ENCODE peak calls at places on chromosomes 3 and 15, in nine cellular contexts. One of them, this sample, is unnamed. For H3K27me3, the result is how much of the 10 kb centered on the place peaks cover.

GRCh38 chr15:70210538-70210937 is 112.8 kb upstream of the TLE3 start:
- DNase-seq in upper lobe of right lung: peak
- DNase-seq in SK-N-SH: no peak
- DNase-seq in transverse colon: no peak
- DNase-seq in dorsolateral prefrontal cortex: peak
- DNase-seq in body of pancreas: no peak
- DNase-seq in right cardiac atrium: no peak
- DNase-seq in HCT116: no peak
- DNase-seq in GM23248: no peak
- DNase-seq in this sample: no peak

GRCh38 chr3:100106531-100107155 is 7.7 kb downstream of the FILIP1L start:
- DNase-seq in body of pancreas: no peak
- DNase-seq in right cardiac atrium: no peak
- DNase-seq in upper lobe of right lung: no peak
- DNase-seq in transverse colon: no peak
- DNase-seq in dorsolateral prefrontal cortex: no peak
- DNase-seq in SK-N-SH: no peak
- DNase-seq in GM23248: no peak
- DNase-seq in HCT116: no peak
- DNase-seq in this sample: no peak

GRCh38 chr15:52040167-52040900 is 21.3 kb downstream of the MAPK6 start:
- DNase-seq in GM23248: peak
- DNase-seq in transverse colon: no peak
- DNase-seq in right cardiac atrium: no peak
- DNase-seq in body of pancreas: no peak
- DNase-seq in SK-N-SH: no peak
- DNase-seq in upper lobe of right lung: no peak
- DNase-seq in dorsolateral prefrontal cortex: no peak
- DNase-seq in HCT116: no peak
- DNase-seq in this sample: peak

GRCh38 chr3:172107403-172107802 is 68.0 kb downstream of the FNDC3B start:
- DNase-seq in SK-N-SH: no peak
- DNase-seq in GM23248: peak
- DNase-seq in HCT116: no peak
- DNase-seq in dorsolateral prefrontal cortex: no peak
- DNase-seq in right cardiac atrium: no peak
- DNase-seq in upper lobe of right lung: no peak
- DNase-seq in body of pancreas: no peak
- DNase-seq in transverse colon: peak
- DNase-seq in this sample: no peak

GRCh38 chr3:136624894-136625815 is 127.0 kb downstream of the STAG1 start:
- DNase-seq in dorsolateral prefrontal cortex: no peak
- DNase-seq in transverse colon: no peak
- DNase-seq in body of pancreas: peak
- DNase-seq in upper lobe of right lung: no peak
- DNase-seq in GM23248: no peak
- DNase-seq in HCT116: peak
- DNase-seq in right cardiac atrium: no peak
- DNase-seq in SK-N-SH: no peak
- DNase-seq in this sample: peak

GRCh38 chr3:46926871-46927717 is 49.5 kb downstream of the CCDC12 start:
- DNase-seq in right cardiac atrium: no peak
- DNase-seq in SK-N-SH: no peak
- DNase-seq in HCT116: no peak
- DNase-seq in transverse colon: peak
- DNase-seq in GM23248: no peak
- DNase-seq in dorsolateral prefrontal cortex: no peak
- DNase-seq in upper lobe of right lung: peak
- DNase-seq in body of pancreas: no peak
- DNase-seq in this sample: no peak

GRCh38 chr3:98778852-98779379 is 15.8 kb downstream of the ST3GAL6 start:
- DNase-seq in transverse colon: no peak
- DNase-seq in SK-N-SH: no peak
- DNase-seq in HCT116: no peak
- DNase-seq in dorsolateral prefrontal cortex: no peak
- DNase-seq in upper lobe of right lung: no peak
- DNase-seq in body of pancreas: no peak
- DNase-seq in GM23248: peak
- DNase-seq in right cardiac atrium: no peak
- DNase-seq in this sample: no peak

GRCh38 chr3:73926360-73927202 is 301.8 kb upstream of the PDZRN3 start:
- DNase-seq in right cardiac atrium: no peak
- DNase-seq in HCT116: no peak
- DNase-seq in transverse colon: no peak
- DNase-seq in dorsolateral prefrontal cortex: no peak
- DNase-seq in body of pancreas: no peak
- DNase-seq in SK-N-SH: no peak
- DNase-seq in GM23248: no peak
- DNase-seq in upper lobe of right lung: no peak
- DNase-seq in this sample: peak

GRCh38 chr3:23096041-23096440 is 107.1 kb upstream of the UBE2E2 start:
- DNase-seq in transverse colon: no peak
- DNase-seq in body of pancreas: no peak
- DNase-seq in right cardiac atrium: no peak
- DNase-seq in dorsolateral prefrontal cortex: no peak
- DNase-seq in HCT116: no peak
- DNase-seq in GM23248: no peak
- DNase-seq in upper lobe of right lung: no peak
- DNase-seq in SK-N-SH: no peak
- DNase-seq in this sample: no peak

GRCh38 chr3:50194903-50195500 is 3.6 kb downstream of the GNAT1 start:
- DNase-seq in GM23248: peak
- DNase-seq in HCT116: peak
- DNase-seq in upper lobe of right lung: no peak
- DNase-seq in right cardiac atrium: no peak
- DNase-seq in dorsolateral prefrontal cortex: no peak
- DNase-seq in transverse colon: no peak
- DNase-seq in body of pancreas: peak
- DNase-seq in SK-N-SH: peak
- DNase-seq in this sample: no peak

GRCh38 chr15:77266708-77267387 is 153.1 kb downstream of the PEAK1 start:
- DNase-seq in dorsolateral prefrontal cortex: no peak
- DNase-seq in upper lobe of right lung: no peak
- DNase-seq in HCT116: peak
- DNase-seq in GM23248: peak
- DNase-seq in right cardiac atrium: no peak
- DNase-seq in SK-N-SH: no peak
- DNase-seq in transverse colon: no peak
- DNase-seq in body of pancreas: no peak
- DNase-seq in this sample: no peak

GRCh38 chr15:29935296-29936020 is 113.2 kb upstream of the TJP1 start:
- DNase-seq in upper lobe of right lung: no peak
- DNase-seq in transverse colon: peak
- DNase-seq in HCT116: no peak
- DNase-seq in SK-N-SH: no peak
- DNase-seq in body of pancreas: no peak
- DNase-seq in dorsolateral prefrontal cortex: no peak
- DNase-seq in GM23248: peak
- DNase-seq in right cardiac atrium: no peak
- DNase-seq in this sample: peak

GRCh38 chr15:48681274-48681840 is 35.8 kb upstream of the FBN1 start:
- DNase-seq in dorsolateral prefrontal cortex: no peak
- DNase-seq in GM23248: peak
- DNase-seq in transverse colon: no peak
- DNase-seq in right cardiac atrium: no peak
- DNase-seq in HCT116: no peak
- DNase-seq in body of pancreas: no peak
- DNase-seq in upper lobe of right lung: no peak
- DNase-seq in SK-N-SH: peak
- DNase-seq in this sample: no peak

GRCh38 chr3:12830785-12831581 is 10.4 kb downstream of the RPL32 start:
- DNase-seq in right cardiac atrium: no peak
- DNase-seq in body of pancreas: no peak
- DNase-seq in upper lobe of right lung: peak
- DNase-seq in SK-N-SH: no peak
- DNase-seq in GM23248: no peak
- DNase-seq in transverse colon: no peak
- DNase-seq in dorsolateral prefrontal cortex: no peak
- DNase-seq in HCT116: no peak
- DNase-seq in this sample: no peak

GRCh38 chr3:85726241-85726640 is 767.5 kb downstream of the CADM2 start:
- DNase-seq in dorsolateral prefrontal cortex: no peak
- DNase-seq in HCT116: no peak
- DNase-seq in transverse colon: no peak
- DNase-seq in body of pancreas: no peak
- DNase-seq in GM23248: no peak
- DNase-seq in right cardiac atrium: no peak
- DNase-seq in SK-N-SH: no peak
- DNase-seq in upper lobe of right lung: no peak
- DNase-seq in this sample: no peak

GRCh38 chr3:66468016-66468735 is 32.6 kb downstream of the LRIG1 start:
- DNase-seq in body of pancreas: no peak
- DNase-seq in GM23248: peak
- DNase-seq in transverse colon: no peak
- DNase-seq in HCT116: no peak
- DNase-seq in right cardiac atrium: no peak
- DNase-seq in upper lobe of right lung: no peak
- DNase-seq in SK-N-SH: no peak
- DNase-seq in dorsolateral prefrontal cortex: no peak
- DNase-seq in this sample: no peak

GRCh38 chr3:195916291-195916690 is 7.9 kb upstream of the TNK2 start:
- DNase-seq in transverse colon: no peak
- DNase-seq in GM23248: no peak
- DNase-seq in body of pancreas: no peak
- DNase-seq in HCT116: no peak
- DNase-seq in right cardiac atrium: no peak
- DNase-seq in upper lobe of right lung: peak
- DNase-seq in SK-N-SH: no peak
- DNase-seq in dorsolateral prefrontal cortex: no peak
- DNase-seq in this sample: no peak

GRCh38 chr3:14508966-14509795 is 31.0 kb downstream of the GRIP2 start:
- DNase-seq in body of pancreas: peak
- DNase-seq in SK-N-SH: peak
- DNase-seq in transverse colon: peak
- DNase-seq in upper lobe of right lung: peak
- DNase-seq in GM23248: peak
- DNase-seq in dorsolateral prefrontal cortex: peak
- DNase-seq in HCT116: peak
- DNase-seq in right cardiac atrium: peak
- DNase-seq in this sample: peak

GRCh38 chr15:70093481-70094309 is 4.0 kb downstream of the TLE3 start:
- DNase-seq in body of pancreas: peak
- DNase-seq in upper lobe of right lung: no peak
- DNase-seq in SK-N-SH: no peak
- DNase-seq in dorsolateral prefrontal cortex: no peak
- DNase-seq in transverse colon: peak
- DNase-seq in HCT116: no peak
- DNase-seq in GM23248: peak
- DNase-seq in right cardiac atrium: no peak
- DNase-seq in this sample: no peak

GRCh38 chr15:55661431-55661830 is 73.3 kb upstream of the PYGO1 start:
- DNase-seq in transverse colon: no peak
- DNase-seq in dorsolateral prefrontal cortex: no peak
- DNase-seq in body of pancreas: no peak
- DNase-seq in HCT116: no peak
- DNase-seq in SK-N-SH: no peak
- DNase-seq in upper lobe of right lung: no peak
- DNase-seq in GM23248: no peak
- DNase-seq in right cardiac atrium: no peak
- DNase-seq in this sample: no peak

GRCh38 chr15:49858076-49858475 is 237.2 kb downstream of the DTWD1 start:
- DNase-seq in dorsolateral prefrontal cortex: no peak
- DNase-seq in transverse colon: no peak
- DNase-seq in GM23248: no peak
- DNase-seq in SK-N-SH: no peak
- DNase-seq in body of pancreas: no peak
- DNase-seq in right cardiac atrium: no peak
- DNase-seq in upper lobe of right lung: no peak
- DNase-seq in HCT116: no peak
- DNase-seq in this sample: no peak
- H3K27me3 ChIP-seq in dorsolateral prefrontal cortex: under half
- H3K27me3 ChIP-seq in transverse colon: under half
- H3K27me3 ChIP-seq in GM23248: under half
- H3K27me3 ChIP-seq in SK-N-SH: under half
- H3K27me3 ChIP-seq in body of pancreas: under half
- H3K27me3 ChIP-seq in right cardiac atrium: under half
- H3K27me3 ChIP-seq in upper lobe of right lung: under half
- H3K27me3 ChIP-seq in HCT116: under half
- H3K27me3 ChIP-seq in this sample: under half

DNA sequence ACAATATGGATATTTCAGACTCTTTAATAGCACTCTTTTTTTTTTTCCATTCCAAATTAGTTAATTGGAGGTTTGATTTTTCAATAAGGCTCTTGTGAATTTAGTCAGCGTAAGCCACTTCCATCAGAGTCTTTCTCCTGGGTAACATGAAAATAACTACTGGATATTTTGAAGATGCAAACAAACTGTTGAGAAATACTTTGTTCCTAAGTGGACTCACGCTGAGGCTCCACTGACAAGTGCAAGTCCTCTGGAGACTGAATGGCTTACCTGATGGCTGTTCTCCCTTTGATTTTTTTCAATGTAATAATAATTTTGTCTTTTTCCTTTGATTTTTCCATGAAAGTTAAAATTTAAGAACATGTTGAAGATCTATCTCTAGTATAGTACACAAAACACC is 26.0 kb upstream of the TM4SF1 start:
- DNase-seq in right cardiac atrium: no peak
- DNase-seq in dorsolateral prefrontal cortex: no peak
- DNase-seq in upper lobe of right lung: no peak
- DNase-seq in GM23248: no peak
- DNase-seq in SK-N-SH: no peak
- DNase-seq in body of pancreas: no peak
- DNase-seq in transverse colon: no peak
- DNase-seq in HCT116: no peak
- DNase-seq in this sample: no peak
- H3K27ac ChIP-seq in right cardiac atrium: no peak
- H3K27ac ChIP-seq in dorsolateral prefrontal cortex: no peak
- H3K27ac ChIP-seq in upper lobe of right lung: peak
- H3K27ac ChIP-seq in GM23248: no peak
- H3K27ac ChIP-seq in SK-N-SH: no peak
- H3K27ac ChIP-seq in body of pancreas: peak
- H3K27ac ChIP-seq in transverse colon: no peak
- H3K27ac ChIP-seq in HCT116: no peak
- H3K27ac ChIP-seq in this sample: no peak

GRCh38 chr15:89360294-89360971 is 25.8 kb upstream of the POLG start:
- DNase-seq in body of pancreas: no peak
- DNase-seq in dorsolateral prefrontal cortex: no peak
- DNase-seq in transverse colon: no peak
- DNase-seq in HCT116: no peak
- DNase-seq in right cardiac atrium: no peak
- DNase-seq in upper lobe of right lung: no peak
- DNase-seq in GM23248: no peak
- DNase-seq in SK-N-SH: no peak
- DNase-seq in this sample: no peak
- H3K27me3 ChIP-seq in body of pancreas: under half
- H3K27me3 ChIP-seq in dorsolateral prefrontal cortex: under half
- H3K27me3 ChIP-seq in transverse colon: half or more
- H3K27me3 ChIP-seq in HCT116: under half
- H3K27me3 ChIP-seq in right cardiac atrium: under half
- H3K27me3 ChIP-seq in upper lobe of right lung: half or more
- H3K27me3 ChIP-seq in GM23248: half or more
- H3K27me3 ChIP-seq in SK-N-SH: under half
- H3K27me3 ChIP-seq in this sample: half or more

DNA sequence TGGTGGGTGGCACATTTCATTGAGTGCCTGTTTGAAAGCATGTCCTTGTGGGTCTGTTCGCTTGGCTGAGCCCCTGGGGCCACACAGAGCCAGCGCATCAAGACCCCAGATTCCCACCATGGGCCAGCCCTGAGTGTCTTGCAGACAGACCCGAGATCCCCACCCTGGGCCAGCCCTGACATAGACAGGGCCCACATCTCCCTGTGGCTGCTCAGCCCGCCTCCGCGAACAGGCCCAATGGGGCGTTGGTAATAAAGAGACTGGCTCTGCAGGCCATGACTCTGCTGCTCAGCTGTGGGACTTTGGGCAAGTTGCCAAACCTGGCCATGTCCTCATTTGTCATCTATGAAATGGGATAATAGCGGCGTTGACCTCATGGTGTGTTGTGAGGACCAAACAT is 22.6 kb downstream of the FAH start:
- DNase-seq in GM23248: no peak
- DNase-seq in body of pancreas: no peak
- DNase-seq in dorsolateral prefrontal cortex: no peak
- DNase-seq in HCT116: no peak
- DNase-seq in upper lobe of right lung: no peak
- DNase-seq in right cardiac atrium: no peak
- DNase-seq in transverse colon: no peak
- DNase-seq in SK-N-SH: no peak
- DNase-seq in this sample: no peak
- H3K27ac ChIP-seq in GM23248: no peak
- H3K27ac ChIP-seq in body of pancreas: no peak
- H3K27ac ChIP-seq in dorsolateral prefrontal cortex: no peak
- H3K27ac ChIP-seq in HCT116: no peak
- H3K27ac ChIP-seq in upper lobe of right lung: no peak
- H3K27ac ChIP-seq in right cardiac atrium: no peak
- H3K27ac ChIP-seq in transverse colon: no peak
- H3K27ac ChIP-seq in SK-N-SH: no peak
- H3K27ac ChIP-seq in this sample: no peak